ENCODE peak calls at places on chromosome 15, in four cellular contexts. W is bronchial epithelial cell; Q is CD8-positive, alpha-beta T cell; N is mucosa of gallbladder. D is an unnamed sample.

GRCh38 chr15:32663671-32664070 is 22.2 kb downstream of the SCG5 start:
- DNase-seq in W (no peak), N (no peak), Q (no peak), D (no peak)

GRCh38 chr15:99565281-99566156 is at the start of gene MEF2A:
- DNase-seq in W (peak; percentile 74), N (peak; percentile 95), Q (peak; percentile 92), D (peak; percentile 95)

GRCh38 chr15:41779662-41780157 is 5.4 kb downstream of the MAPKBP1 start:
- DNase-seq in N (no peak), W (no peak), Q (no peak), D (no peak)

GRCh38 chr15:57485869-57486268 is 105.8 kb upstream of the MYZAP start:
- DNase-seq in Q (no peak), W (peak; percentile 95), N (no peak), D (peak; percentile 52)

GRCh38 chr15:31399544-31400171 is 73.0 kb downstream of the KLF13 start:
- DNase-seq in W (no peak), Q (peak; percentile 32), N (no peak), D (no peak)

GRCh38 chr15:38455096-38455495 is 1.2 kb downstream of the FAM98B start:
- DNase-seq in W (peak; percentile 14), N (no peak), Q (no peak), D (no peak)

GRCh38 chr15:98983333-98983732 is 24.3 kb downstream of the PGPEP1L start:
- DNase-seq in W (peak; percentile 89), N (peak; percentile 25), Q (no peak), D (no peak)

GRCh38 chr15:82530606-82531379 is 9.5 kb downstream of the RPS17 start:
- DNase-seq in Q (peak; percentile 73), N (peak; percentile 82), W (peak; percentile 71), D (peak; percentile 82)

GRCh38 chr15:47185222-47185800 is 532.0 kb upstream of the SEMA6D start:
- DNase-seq in W (no peak), N (no peak), Q (no peak), D (no peak)

GRCh38 chr15:78979456-78980320 is 34.8 kb upstream of the CTSH start:
- DNase-seq in W (peak; percentile 82), N (peak; percentile 85), Q (peak; percentile 14), D (peak; percentile 74)

GRCh38 chr15:55289011-55289572 is 521 bp downstream of the RAB27A start:
- DNase-seq in W (peak; percentile 31), Q (peak; percentile 36), N (no peak), D (peak; percentile 57)

GRCh38 chr15:74193305-74193718 is 9.3 kb downstream of the STRA6 start:
- DNase-seq in Q (no peak), W (peak; percentile 99), N (no peak), D (no peak)

GRCh38 chr15:71151061-71151460 is 35.8 kb downstream of the THSD4 start:
- DNase-seq in W (peak; percentile 71), Q (no peak), N (no peak), D (no peak)

GRCh38 chr15:98580577-98580976 is 67.8 kb upstream of the IGF1R start:
- DNase-seq in N (no peak), Q (no peak), W (no peak), D (no peak)

GRCh38 chr15:69797615-69798014 is 300.1 kb downstream of the TLE3 start:
- DNase-seq in Q (no peak), W (no peak), N (no peak), D (no peak)

GRCh38 chr15:70827721-70828120 is 26.2 kb downstream of the LARP6 start:
- DNase-seq in N (no peak), W (no peak), Q (no peak), D (no peak)